ENCODE peak calls at places on chromosomes 4 and X, in four cellular contexts. One of them, this sample, is unnamed.

GRCh38 chr4:8468746-8469535 is 28.4 kb downstream of the TRMT44 start:
- DNase-seq in SJSA1: peak; percentile 57
- DNase-seq in A549: peak; percentile 53
- DNase-seq in left ventricle myocardium inferior: peak; percentile 40
- DNase-seq in this sample: peak; percentile 81

GRCh38 chr4:145736241-145736831 is 56.4 kb downstream of the C4orf51 start:
- DNase-seq in SJSA1: peak; percentile 34
- DNase-seq in A549: peak; percentile 22
- DNase-seq in left ventricle myocardium inferior: peak; percentile 27
- DNase-seq in this sample: no peak

GRCh38 chr4:152700151-152700550 is 20.4 kb upstream of the TMEM154 start:
- DNase-seq in A549: no peak
- DNase-seq in SJSA1: no peak
- DNase-seq in left ventricle myocardium inferior: no peak
- DNase-seq in this sample: no peak

GRCh38 chrX:119669424-119670037 is 23.4 kb downstream of the SEPTIN6 start:
- DNase-seq in left ventricle myocardium inferior: no peak
- DNase-seq in A549: no peak
- DNase-seq in SJSA1: peak; percentile 29
- DNase-seq in this sample: no peak

GRCh38 chr4:125789018-125789417 is 474.3 kb downstream of the FAT4 start:
- DNase-seq in SJSA1: no peak
- DNase-seq in left ventricle myocardium inferior: no peak
- DNase-seq in A549: no peak
- DNase-seq in this sample: no peak

GRCh38 chrX:153582896-153583295 is 16.0 kb downstream of the CCNQ start:
- DNase-seq in A549: no peak
- DNase-seq in left ventricle myocardium inferior: peak; percentile 24
- DNase-seq in SJSA1: no peak
- DNase-seq in this sample: peak; percentile 69

GRCh38 chr4:155667538-155668511 is 1.2 kb downstream of the GUCY1A1 start:
- DNase-seq in left ventricle myocardium inferior: peak; percentile 61
- DNase-seq in SJSA1: peak; percentile 30
- DNase-seq in A549: peak; percentile 1
- DNase-seq in this sample: peak; percentile 47

GRCh38 chr4:167903291-167903721 is 189.0 kb upstream of the ANXA10 start:
- DNase-seq in left ventricle myocardium inferior: no peak
- DNase-seq in SJSA1: peak; percentile 60
- DNase-seq in A549: peak; percentile 5
- DNase-seq in this sample: no peak

GRCh38 chr4:100106982-100107381 is 83.3 kb downstream of the DDIT4L start:
- DNase-seq in SJSA1: no peak
- DNase-seq in A549: no peak
- DNase-seq in left ventricle myocardium inferior: no peak
- DNase-seq in this sample: no peak

GRCh38 chr4:110849461-110849860 is 226.6 kb upstream of the PITX2 start:
- DNase-seq in A549: no peak
- DNase-seq in left ventricle myocardium inferior: no peak
- DNase-seq in SJSA1: no peak
- DNase-seq in this sample: no peak

GRCh38 chrX:39112143-39112542 is 310.9 kb downstream of the MID1IP1 start:
- DNase-seq in left ventricle myocardium inferior: no peak
- DNase-seq in SJSA1: peak; percentile 7
- DNase-seq in A549: no peak
- DNase-seq in this sample: no peak

GRCh38 chrX:47540754-47541538 is 20.1 kb upstream of the ARAF start:
- DNase-seq in left ventricle myocardium inferior: peak; percentile 63
- DNase-seq in A549: peak; percentile 91
- DNase-seq in SJSA1: peak; percentile 72
- DNase-seq in this sample: peak; percentile 90

GRCh38 chrX:64205735-64206491 is 405 bp upstream of the AMER1 start:
- DNase-seq in left ventricle myocardium inferior: peak; percentile 93
- DNase-seq in A549: peak; percentile 93
- DNase-seq in SJSA1: peak; percentile 91
- DNase-seq in this sample: peak; percentile 87

GRCh38 chrX:8288590-8288989 is 117.5 kb upstream of the VCX2 start:
- DNase-seq in left ventricle myocardium inferior: no peak
- DNase-seq in A549: no peak
- DNase-seq in SJSA1: no peak
- DNase-seq in this sample: no peak

GRCh38 chr4:23930750-23931488 is 41.1 kb upstream of the PPARGC1A start:
- DNase-seq in A549: no peak
- DNase-seq in SJSA1: no peak
- DNase-seq in left ventricle myocardium inferior: peak; percentile 86
- DNase-seq in this sample: no peak

GRCh38 chr4:70768301-70768948 is 46.7 kb downstream of the RUFY3 start:
- DNase-seq in A549: no peak
- DNase-seq in SJSA1: peak; percentile 40
- DNase-seq in left ventricle myocardium inferior: no peak
- DNase-seq in this sample: no peak

GRCh38 chrX:139198936-139199335 is 331.6 kb upstream of the F9 start:
- DNase-seq in left ventricle myocardium inferior: no peak
- DNase-seq in A549: no peak
- DNase-seq in SJSA1: no peak
- DNase-seq in this sample: no peak

GRCh38 chr4:186058253-186058979 is 10.5 kb upstream of the TLR3 start:
- DNase-seq in SJSA1: no peak
- DNase-seq in A549: no peak
- DNase-seq in left ventricle myocardium inferior: no peak
- DNase-seq in this sample: no peak

GRCh38 chrX:137568741-137569469 is 3.0 kb downstream of the ZIC3 start:
- DNase-seq in left ventricle myocardium inferior: no peak
- DNase-seq in SJSA1: no peak
- DNase-seq in A549: no peak
- DNase-seq in this sample: peak; percentile 58

GRCh38 chr4:142361981-142362380 is 484.1 kb downstream of the INPP4B start:
- DNase-seq in SJSA1: no peak
- DNase-seq in A549: no peak
- DNase-seq in left ventricle myocardium inferior: no peak
- DNase-seq in this sample: no peak

GRCh38 chrX:107629533-107629909 is 1.2 kb downstream of the PRPS1 start:
- DNase-seq in SJSA1: peak; percentile 12
- DNase-seq in A549: peak; percentile 48
- DNase-seq in left ventricle myocardium inferior: no peak
- DNase-seq in this sample: peak; percentile 44

GRCh38 chr4:122874194-122874593 is 47.6 kb downstream of the FGF2 start:
- DNase-seq in SJSA1: peak; percentile 62
- DNase-seq in A549: peak; percentile 53
- DNase-seq in left ventricle myocardium inferior: no peak
- DNase-seq in this sample: no peak

GRCh38 chr4:122960298-122960985 is 38.0 kb upstream of the NUDT6 start:
- DNase-seq in A549: no peak
- DNase-seq in left ventricle myocardium inferior: no peak
- DNase-seq in SJSA1: no peak
- DNase-seq in this sample: no peak

GRCh38 chr4:155676430-155676825 is 9.8 kb downstream of the GUCY1A1 start:
- DNase-seq in A549: no peak
- DNase-seq in left ventricle myocardium inferior: no peak
- DNase-seq in SJSA1: no peak
- DNase-seq in this sample: no peak

GRCh38 chr4:84237008-84237407 is 262.1 kb downstream of the NKX6-1 start:
- DNase-seq in left ventricle myocardium inferior: no peak
- DNase-seq in A549: no peak
- DNase-seq in SJSA1: no peak
- DNase-seq in this sample: no peak

GRCh38 chr4:111781611-111782010 is 363.6 kb upstream of the FAM241A start:
- DNase-seq in SJSA1: no peak
- DNase-seq in A549: no peak
- DNase-seq in left ventricle myocardium inferior: no peak
- DNase-seq in this sample: no peak

GRCh38 chr4:169164669-169165415 is 105.9 kb downstream of the SH3RF1 start:
- DNase-seq in A549: no peak
- DNase-seq in left ventricle myocardium inferior: no peak
- DNase-seq in SJSA1: peak; percentile 57
- DNase-seq in this sample: no peak
- H3K4me1 ChIP-seq in A549: peaks cover 24% of the 10 kb centered on the region
- H3K4me1 ChIP-seq in left ventricle myocardium inferior: peaks cover 25% of the 10 kb centered on the region
- H3K4me1 ChIP-seq in SJSA1: peaks cover 33% of the 10 kb centered on the region
- H3K4me1 ChIP-seq in this sample: peaks cover 13% of the 10 kb centered on the region

GRCh38 chr4:26992657-26993361 is 132.2 kb downstream of the STIM2 start:
- DNase-seq in A549: no peak
- DNase-seq in left ventricle myocardium inferior: no peak
- DNase-seq in SJSA1: no peak
- DNase-seq in this sample: no peak
- H3K4me1 ChIP-seq in A549: no peaks in the 10 kb centered on the region
- H3K4me1 ChIP-seq in left ventricle myocardium inferior: peaks cover 31% of the 10 kb centered on the region
- H3K4me1 ChIP-seq in SJSA1: no peaks in the 10 kb centered on the region
- H3K4me1 ChIP-seq in this sample: no peaks in the 10 kb centered on the region

GRCh38 chr4:7435411-7436095 is 823 bp upstream of the PSAPL1 start:
- DNase-seq in left ventricle myocardium inferior: no peak
- DNase-seq in A549: no peak
- DNase-seq in SJSA1: no peak
- DNase-seq in this sample: no peak
- H3K4me1 ChIP-seq in left ventricle myocardium inferior: peaks cover 9% of the 10 kb centered on the region
- H3K4me1 ChIP-seq in A549: peaks cover 20% of the 10 kb centered on the region
- H3K4me1 ChIP-seq in SJSA1: no peaks in the 10 kb centered on the region
- H3K4me1 ChIP-seq in this sample: no peaks in the 10 kb centered on the region

DNA sequence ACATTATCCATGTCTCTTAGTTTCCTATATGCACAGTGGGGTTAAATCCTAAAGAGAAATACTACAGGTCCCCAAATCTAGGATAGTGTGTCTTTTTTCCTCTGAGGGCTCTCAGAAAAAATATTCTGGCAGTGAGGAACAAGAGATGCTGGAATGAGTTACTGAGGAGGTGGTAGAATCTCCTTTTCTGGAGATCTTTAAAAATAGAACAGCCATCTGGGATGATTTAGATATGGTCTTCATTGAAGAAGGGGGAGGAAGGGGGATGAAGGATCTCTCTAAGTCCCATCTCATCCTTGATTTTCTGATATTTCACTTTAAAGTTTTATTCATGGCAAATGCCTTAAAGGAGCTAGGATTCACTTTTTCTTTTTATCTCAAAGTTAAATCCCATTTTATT is 235.0 kb downstream of the MAML3 start:
- DNase-seq in A549: no peak
- DNase-seq in SJSA1: no peak
- DNase-seq in left ventricle myocardium inferior: no peak
- DNase-seq in this sample: no peak
- H3K4me1 ChIP-seq in A549: peaks cover 72% of the 10 kb centered on the region
- H3K4me1 ChIP-seq in SJSA1: peaks cover 31% of the 10 kb centered on the region
- H3K4me1 ChIP-seq in left ventricle myocardium inferior: peaks cover 77% of the 10 kb centered on the region
- H3K4me1 ChIP-seq in this sample: peaks cover 20% of the 10 kb centered on the region

GRCh38 chr4:48667148-48667547 is 112.9 kb downstream of the FRYL start:
- DNase-seq in left ventricle myocardium inferior: no peak
- DNase-seq in A549: no peak
- DNase-seq in SJSA1: no peak
- DNase-seq in this sample: no peak

GRCh38 chr4:48669086-48669485 is 111.0 kb downstream of the FRYL start:
- DNase-seq in left ventricle myocardium inferior: no peak
- DNase-seq in A549: no peak
- DNase-seq in SJSA1: no peak
- DNase-seq in this sample: no peak

GRCh38 chr4:48665555-48666186 is 114.4 kb downstream of the FRYL start:
- DNase-seq in A549: no peak
- DNase-seq in SJSA1: no peak
- DNase-seq in left ventricle myocardium inferior: no peak
- DNase-seq in this sample: no peak

GRCh38 chr4:48668254-48669017 is 111.6 kb downstream of the FRYL start:
- DNase-seq in left ventricle myocardium inferior: no peak
- DNase-seq in A549: no peak
- DNase-seq in SJSA1: no peak
- DNase-seq in this sample: no peak

DNA sequence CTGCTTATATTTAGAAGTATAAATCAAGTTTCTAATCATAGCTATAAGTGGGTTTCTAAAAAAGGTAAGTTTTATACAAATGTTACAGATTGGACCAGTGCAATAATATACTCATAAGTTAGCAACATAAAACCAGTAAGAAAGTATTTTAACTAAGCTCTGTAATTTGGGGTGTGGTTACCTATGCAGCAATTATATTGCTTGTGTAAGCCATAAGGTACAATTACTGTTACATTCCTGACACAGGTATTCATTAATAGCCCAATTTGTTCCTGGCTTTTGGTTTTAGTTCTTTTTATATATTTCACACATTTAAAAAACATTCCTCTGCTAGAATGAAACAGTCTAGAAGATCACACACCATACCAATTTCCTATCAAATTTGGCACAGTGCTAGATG is 115.1 kb downstream of the FRYL start:
- DNase-seq in left ventricle myocardium inferior: no peak
- DNase-seq in SJSA1: no peak
- DNase-seq in A549: no peak
- DNase-seq in this sample: no peak
- H3K4me1 ChIP-seq in left ventricle myocardium inferior: peaks cover 54% of the 10 kb centered on the region
- H3K4me1 ChIP-seq in SJSA1: no peaks in the 10 kb centered on the region
- H3K4me1 ChIP-seq in A549: no peaks in the 10 kb centered on the region
- H3K4me1 ChIP-seq in this sample: no peaks in the 10 kb centered on the region

This sample was measured in HAP-1.